ENCODE peak calls at places on chromosomes 5 and 9, in ten cellular contexts. T is iris pigment epithelial cell; O is HEK293T; B is cardiac fibroblast; S is dorsolateral prefrontal cortex; U is T-helper 17 cell; J is HCEC 1CT; Y is AG08396; A is stimulated activated CD4-positive, alpha-beta T cell treated with anti-CD3 and anti-CD28 coated beads, TNF-alpha, amount 100 ng/mL, for 24 hours; C is activated naive CD4-positive, alpha-beta T cell. V is an unnamed sample.

GRCh38 chr5:91443028-91443427 is 59.9 kb upstream of the ARRDC3 start:
- DNase-seq in T (peak; percentile 63), J (peak; percentile 92), A (no peak), B (peak; percentile 62), C (no peak), Y (peak; percentile 35), U (no peak), O (no peak), S (no peak), V (no peak)

GRCh38 chr9:26597542-26597941 is 295.1 kb downstream of the CAAP1 start:
- DNase-seq in O (no peak), J (no peak), U (no peak), T (no peak), A (no peak), C (no peak), B (no peak), S (no peak), Y (no peak), V (no peak)

GRCh38 chr5:105943119-105943518 is 1727.6 kb downstream of the EFNA5 start:
- DNase-seq in O (no peak), A (no peak), T (no peak), B (no peak), Y (no peak), U (no peak), S (no peak), J (no peak), C (no peak), V (no peak)

GRCh38 chr5:106397700-106398099 is 1273.0 kb downstream of the EFNA5 start:
- DNase-seq in B (peak; percentile 98), J (peak; percentile 98), O (no peak), S (no peak), T (peak; percentile 98), C (no peak), A (no peak), Y (peak; percentile 30), U (no peak), V (no peak)

GRCh38 chr5:69234457-69235268 is at the start of gene CDK7:
- DNase-seq in U (peak; percentile 89), A (peak; percentile 87), J (peak; percentile 92), C (peak; percentile 84), Y (peak; percentile 92), O (peak; percentile 97), T (peak; percentile 95), S (peak; percentile 96), B (peak; percentile 91), V (peak; percentile 85)

GRCh38 chr5:153796527-153796926 is 242.2 kb downstream of the FAM114A2 start:
- DNase-seq in O (no peak), Y (no peak), J (no peak), B (no peak), S (no peak), U (no peak), T (no peak), A (no peak), C (no peak), V (no peak)

GRCh38 chr9:85431396-85432102 is 310.2 kb downstream of the AGTPBP1 start:
- DNase-seq in B (no peak), U (no peak), C (no peak), S (no peak), T (no peak), Y (no peak), A (no peak), J (no peak), O (no peak), V (no peak)

GRCh38 chr9:75000835-75001234 is 27.3 kb downstream of the CARNMT1 start:
- DNase-seq in S (no peak), U (no peak), O (no peak), Y (no peak), B (no peak), T (no peak), C (no peak), A (no peak), J (no peak), V (no peak)

GRCh38 chr5:139100825-139101224 is 97.3 kb downstream of the SIL1 start:
- DNase-seq in J (peak; percentile 66), Y (no peak), T (peak; percentile 85), C (no peak), S (no peak), B (peak; percentile 47), O (no peak), A (no peak), U (no peak), V (no peak)

GRCh38 chr5:169979871-169980270 is 424 bp downstream of the INSYN2B start:
- DNase-seq in S (no peak), B (peak; percentile 35), U (no peak), C (no peak), J (no peak), Y (no peak), O (no peak), A (no peak), T (no peak), V (no peak)

GRCh38 chr9:115615821-115616665 is 498.1 kb upstream of the TNC start:
- DNase-seq in C (no peak), B (peak; percentile 95), S (no peak), J (peak; percentile 94), T (peak; percentile 93), O (no peak), Y (peak; percentile 55), A (no peak), U (no peak), V (no peak)

GRCh38 chr9:126745574-126746411 is 59.0 kb upstream of the ZBTB43 start:
- DNase-seq in C (no peak), O (no peak), J (no peak), S (no peak), Y (no peak), B (no peak), T (no peak), A (no peak), U (no peak), V (no peak)

GRCh38 chr5:171188016-171188415 is 121.0 kb upstream of the TLX3 start:
- DNase-seq in O (no peak), Y (no peak), S (no peak), T (no peak), B (no peak), J (no peak), U (no peak), C (no peak), A (no peak), V (no peak)

GRCh38 chr5:1660037-1660400 is 136.3 kb upstream of the LPCAT1 start:
- DNase-seq in C (no peak), B (no peak), U (no peak), S (no peak), O (no peak), Y (no peak), A (no peak), T (no peak), J (no peak), V (no peak)

GRCh38 chr5:123949043-123949804 is 437.2 kb downstream of the CSNK1G3 start:
- DNase-seq in O (no peak), S (no peak), T (no peak), J (no peak), A (no peak), B (no peak), Y (no peak), U (no peak), C (no peak), V (no peak)

GRCh38 chr5:73722224-73722623 is 96.2 kb downstream of the ARHGEF28 start:
- DNase-seq in U (no peak), O (no peak), T (peak; percentile 63), S (no peak), A (no peak), Y (peak; percentile 32), J (peak; percentile 31), C (no peak), B (peak; percentile 28), V (no peak)

GRCh38 chr9:70561111-70561510 is 146.7 kb upstream of the KLF9 start:
- DNase-seq in S (no peak), O (no peak), B (no peak), C (no peak), A (no peak), J (no peak), U (no peak), Y (no peak), T (no peak), V (no peak)

GRCh38 chr5:152007556-152007955 is 82.9 kb upstream of the GLRA1 start:
- DNase-seq in S (no peak), U (no peak), A (no peak), J (no peak), C (no peak), T (no peak), O (no peak), Y (no peak), B (no peak), V (no peak)

GRCh38 chr9:79592736-79593493 is 21.1 kb downstream of the TLE4 start:
- DNase-seq in B (peak; percentile 28), J (no peak), O (no peak), T (no peak), U (no peak), A (no peak), S (no peak), Y (no peak), C (no peak), V (no peak)

GRCh38 chr9:132025766-132026165 is 53.9 kb downstream of the MED27 start:
- DNase-seq in T (no peak), A (no peak), C (no peak), O (no peak), J (no peak), U (no peak), B (no peak), Y (no peak), S (no peak), V (no peak)

GRCh38 chr5:71632168-71632567 is 45.0 kb downstream of the MCCC2 start:
- DNase-seq in T (no peak), B (no peak), A (no peak), O (no peak), S (no peak), J (no peak), C (no peak), Y (no peak), U (no peak), V (no peak)

GRCh38 chr5:78747703-78748359 is 99.3 kb upstream of the LHFPL2 start:
- DNase-seq in U (no peak), A (no peak), Y (peak; percentile 68), O (no peak), B (peak; percentile 86), T (peak; percentile 92), C (no peak), J (peak; percentile 79), S (no peak), V (no peak)

V was measured in activated T-helper 1 cell treated with Interleukin-2 at 50 U/mL for 16 hours.